ENCODE peak calls at places on chromosome 1, in seven cellular contexts. A, J, R, V, F, X and T are unnamed samples.

GRCh38 chr1:18951416-18951815 is 5.1 kb downstream of the IFFO2 start:
- DNase-seq in V (no peak), A (no peak), R (no peak), X (peak), F (no peak), J (no peak), T (no peak)

GRCh38 chr1:44707959-44708831 is 22.8 kb downstream of the RNU5D-1 start:
- DNase-seq in V (no peak), R (no peak), X (peak), A (no peak), F (peak), J (peak), T (peak)

GRCh38 chr1:218408942-218409341 is 63.8 kb downstream of the TGFB2 start:
- DNase-seq in V (no peak), R (no peak), X (no peak), J (no peak), F (no peak), A (no peak), T (no peak)

GRCh38 chr1:7695181-7696117 is 75.6 kb upstream of the VAMP3 start:
- DNase-seq in R (no peak), J (no peak), X (no peak), F (no peak), V (no peak), A (no peak), T (no peak)

GRCh38 chr1:42334240-42335049 is 590 bp downstream of the FOXJ3 start:
- DNase-seq in F (peak), J (peak), A (peak), R (no peak), V (no peak), X (peak), T (peak)

GRCh38 chr1:55277377-55278130 is 62.4 kb upstream of the USP24 start:
- DNase-seq in A (peak), V (peak), F (peak), J (peak), X (peak), R (peak), T (peak)

GRCh38 chr1:94383966-94384408 is 34.2 kb upstream of the ABCD3 start:
- DNase-seq in A (peak), X (peak), F (peak), R (no peak), J (no peak), V (no peak), T (peak)

GRCh38 chr1:101548376-101548775 is 311.6 kb downstream of the S1PR1 start:
- DNase-seq in J (no peak), F (no peak), V (no peak), X (no peak), A (no peak), R (no peak), T (no peak)

GRCh38 chr1:52145137-52145536 is 3.2 kb downstream of the ZFYVE9 start:
- DNase-seq in X (no peak), R (no peak), F (no peak), J (no peak), V (no peak), A (no peak), T (peak)

GRCh38 chr1:203624341-203624712 is 2.3 kb upstream of the ATP2B4 start:
- DNase-seq in V (no peak), F (no peak), R (no peak), X (no peak), A (no peak), J (no peak), T (no peak)

GRCh38 chr1:156816561-156817328 is at the start of gene SH2D2A:
- DNase-seq in A (peak), R (peak), F (no peak), V (peak), X (peak), J (no peak), T (peak)